ENCODE peak calls at places on chromosomes 4 and X, in five cellular contexts. R is heart right ventricle, J is cardiac fibroblast, C is heart left ventricle, Q is brain microvascular endothelial cell. Y is an unnamed sample.

GRCh38 chr4:11404431-11404830 is 24.3 kb downstream of the HS3ST1 start:
- DNase-seq in R (no peak), J (no peak), C (no peak), Q (no peak), Y (no peak)

GRCh38 chrX:150899191-150899757 is 806 bp upstream of the CD99L2 start:
- DNase-seq in C (peak; percentile 57), R (peak; percentile 7), J (peak; percentile 15), Q (no peak), Y (peak; percentile 28)

GRCh38 chrX:146264763-146265375 is 447.2 kb downstream of the SLITRK2 start:
- DNase-seq in J (no peak), R (no peak), C (no peak), Q (no peak), Y (no peak)

GRCh38 chrX:144275826-144276225 is 392.0 kb downstream of the UBE2NL start:
- DNase-seq in Q (no peak), C (no peak), J (no peak), R (no peak), Y (no peak)

GRCh38 chr4:188988131-188988530 is 848.9 kb downstream of the TRIML1 start:
- DNase-seq in C (no peak), R (no peak), J (no peak), Q (no peak), Y (no peak)

GRCh38 chr4:40976343-40976742 is 226.6 kb downstream of the NSUN7 start:
- DNase-seq in C (no peak), R (peak; percentile 59), J (peak; percentile 78), Q (no peak), Y (peak; percentile 79)

GRCh38 chr4:128810871-128811570 is 1.5 kb downstream of the JADE1 start:
- DNase-seq in J (peak; percentile 73), R (peak; percentile 76), Q (peak; percentile 60), C (peak; percentile 84), Y (peak; percentile 83)

GRCh38 chrX:30283456-30284200 is 25.6 kb downstream of the NR0B1 start:
- DNase-seq in J (peak; percentile 92), Q (peak; percentile 65), C (no peak), R (no peak), Y (peak; percentile 83)

GRCh38 chrX:40170830-40171512 is 73.2 kb upstream of the BCOR start:
- DNase-seq in Q (no peak), J (no peak), R (no peak), C (no peak), Y (no peak)

GRCh38 chrX:153861733-153862300 is 24.2 kb downstream of the L1CAM start:
- DNase-seq in J (no peak), Q (no peak), C (no peak), R (no peak), Y (no peak)

GRCh38 chrX:117992324-117992723 is 124.3 kb downstream of the KLHL13 start:
- DNase-seq in C (no peak), Q (no peak), R (no peak), J (no peak), Y (no peak)

GRCh38 chrX:66728818-66729271 is 90.0 kb upstream of the EDA2R start:
- DNase-seq in J (peak; percentile 79), C (peak; percentile 35), Q (peak; percentile 63), R (peak; percentile 16), Y (peak; percentile 76)

GRCh38 chr4:4480685-4481393 is 61.0 kb downstream of the STX18 start:
- DNase-seq in R (no peak), Q (no peak), C (no peak), J (peak; percentile 37), Y (peak; percentile 65)
- TF ChIP-seq CTCF in R (no peak), Q (peak; percentile 43), C (peak; percentile 40), J (peak; percentile 54), Y (peak; percentile 66)

GRCh38 chr4:88963817-88964216 is 93.2 kb downstream of the FAM13A start:
- DNase-seq in C (no peak), R (no peak), Q (no peak), J (peak; percentile 80), Y (peak; percentile 76)

GRCh38 chr4:88957570-88957969 is 99.4 kb downstream of the FAM13A start:
- DNase-seq in C (no peak), Q (no peak), R (no peak), J (no peak), Y (no peak)

GRCh38 chr4:88958080-88958479 is 98.9 kb downstream of the FAM13A start:
- DNase-seq in Q (no peak), J (no peak), C (no peak), R (no peak), Y (no peak)

GRCh38 chr4:88962430-88962829 is 94.6 kb downstream of the FAM13A start:
- DNase-seq in R (no peak), C (no peak), J (no peak), Q (no peak), Y (no peak)

DNA sequence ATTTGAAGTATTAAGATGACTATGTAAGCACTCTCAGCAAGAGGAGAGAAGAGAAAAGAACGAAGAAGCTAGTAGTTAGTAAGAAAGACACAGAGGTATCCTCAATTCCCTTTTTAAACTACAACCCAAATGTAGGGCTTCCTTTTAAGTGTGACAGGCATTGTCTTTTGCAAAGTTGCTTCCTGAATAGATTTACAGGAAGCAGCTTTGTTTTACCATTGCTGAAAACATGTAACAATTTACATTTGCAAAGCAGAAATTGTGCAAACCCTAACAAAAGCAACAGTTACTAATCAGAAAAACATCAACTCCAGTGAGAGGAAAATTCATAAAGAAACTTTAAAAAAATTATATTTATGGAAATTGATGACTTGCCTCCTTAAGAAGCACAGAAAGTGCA is 96.4 kb downstream of the FAM13A start:
- DNase-seq in R (no peak), C (no peak), Q (no peak), J (peak; percentile 29), Y (no peak)
- H3K4me3 ChIP-seq in R (no peak overlapping the region), C (no peak overlapping the region), Q (no peak overlapping the region), J (no peak overlapping the region), Y (no peak overlapping the region)

GRCh38 chrX:7996851-7997250 is 69.6 kb upstream of the PNPLA4 start:
- DNase-seq in Q (no peak), C (no peak), J (no peak), R (no peak), Y (no peak)

GRCh38 chrX:7993873-7994272 is 66.7 kb upstream of the PNPLA4 start:
- DNase-seq in C (no peak), J (no peak), R (no peak), Q (no peak), Y (peak; percentile 9)

GRCh38 chrX:7996414-7996813 is 69.2 kb upstream of the PNPLA4 start:
- DNase-seq in Q (peak; percentile 32), R (peak; percentile 11), J (peak; percentile 46), C (no peak), Y (peak; percentile 54)
- TF ChIP-seq CTCF in Q (peak; percentile 55), R (peak; percentile 12), J (peak; percentile 14), C (peak; percentile 68), Y (peak; percentile 54)

DNA sequence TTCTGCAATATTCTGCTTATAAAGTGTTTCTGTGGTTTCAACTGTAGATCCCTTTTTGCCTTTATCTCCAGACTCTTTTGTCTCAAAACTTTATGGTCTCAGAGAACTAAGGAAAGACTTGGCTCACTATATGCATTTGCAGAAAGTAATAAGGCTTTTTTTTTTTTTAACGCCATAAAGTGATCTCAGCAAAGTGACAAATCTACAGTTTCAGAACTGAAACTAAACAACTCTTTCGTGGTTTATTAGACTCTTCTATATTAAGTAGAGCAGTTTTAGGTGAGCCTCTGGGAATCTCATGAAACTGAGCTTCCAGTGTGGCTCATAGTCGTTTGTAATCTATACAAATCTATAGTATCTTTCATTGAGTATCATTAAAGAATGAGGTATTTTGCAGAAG is 15.3 kb downstream of the ATP7A start:
- DNase-seq in J (no peak), R (no peak), C (no peak), Q (no peak), Y (no peak)
- H3K4me3 ChIP-seq in J (no peak overlapping the region), R (no peak overlapping the region), C (no peak overlapping the region), Q (no peak overlapping the region), Y (no peak overlapping the region)

GRCh38 chr4:67087897-67088296 is 457.4 kb downstream of the CENPC start:
- DNase-seq in J (peak; percentile 34), R (peak; percentile 7), Q (peak; percentile 12), C (no peak), Y (no peak)
- TF ChIP-seq CTCF in J (peak; percentile 43), R (no peak), Q (peak; percentile 42), C (peak; percentile 51), Y (peak; percentile 25)

DNA sequence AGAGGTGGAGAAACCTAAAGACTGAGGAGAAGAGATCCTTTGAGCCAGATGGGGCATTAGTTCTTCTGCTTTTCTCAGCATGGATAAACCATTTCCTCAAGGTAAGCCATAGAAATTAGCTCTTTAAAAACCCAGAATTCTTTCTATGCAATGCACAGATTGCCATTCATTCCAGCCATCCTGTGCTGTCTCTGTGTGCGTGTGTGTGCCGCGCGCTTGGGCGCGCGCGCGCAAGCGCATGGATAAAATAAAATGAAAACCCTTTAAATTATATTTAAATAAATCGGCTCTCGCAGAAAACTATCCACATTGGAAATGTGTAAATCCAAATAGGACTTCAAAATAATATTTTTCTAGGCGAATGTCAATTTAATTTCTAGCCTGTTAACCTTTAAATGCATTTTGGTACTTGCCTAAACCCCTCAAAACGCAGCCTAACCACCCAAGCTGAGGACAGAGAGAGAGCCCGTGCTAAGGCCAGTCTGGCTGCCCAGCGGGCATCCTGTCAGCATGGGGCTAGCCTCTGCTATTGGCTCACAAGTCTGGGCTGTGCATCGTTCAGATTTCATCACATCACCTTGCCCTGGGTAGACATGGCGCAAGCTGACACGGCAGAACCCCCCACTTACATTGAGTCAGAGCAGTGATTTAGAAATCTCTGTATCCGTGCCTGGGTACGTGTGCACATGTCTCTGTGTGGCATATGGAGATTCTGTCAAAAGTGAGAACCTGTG is 112.9 kb upstream of the VAMP7 start:
- DNase-seq in C (no peak), Q (peak; percentile 13), J (peak; percentile 82), R (no peak), Y (peak; percentile 74)
- H3K4me3 ChIP-seq in C (peak overlapping the region; percentile 63), Q (peak overlapping the region; percentile 55), J (peak overlapping the region; percentile 58), R (peak overlapping the region; percentile 55), Y (peak overlapping the region; percentile 62)

DNA sequence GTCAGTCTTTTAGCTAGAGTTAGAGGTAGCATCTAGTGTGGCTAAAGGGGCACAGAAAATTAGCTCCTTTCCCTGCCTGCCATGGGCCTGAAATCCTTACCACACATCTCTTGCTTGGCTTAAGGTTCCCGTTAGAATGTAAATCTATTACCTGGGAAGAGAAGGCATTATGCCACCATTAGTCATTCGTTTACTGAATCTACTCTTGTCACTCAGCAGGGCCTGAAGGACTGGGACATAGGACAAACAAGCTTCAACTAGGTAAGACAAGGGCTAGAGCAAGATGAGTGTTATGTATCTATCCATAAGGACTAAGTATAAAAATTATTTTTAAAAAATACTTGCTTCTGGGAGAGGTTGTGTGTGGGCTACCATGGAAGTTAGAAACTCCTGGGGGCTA is 112.4 kb downstream of the CT47B1 start:
- DNase-seq in C (no peak), Q (no peak), J (no peak), R (no peak), Y (no peak)
- TF ChIP-seq CTCF in C (no peak), Q (no peak), J (no peak), R (no peak), Y (no peak)

GRCh38 chr4:75555294-75556164 is at the start of gene ODAPH:
- DNase-seq in J (peak; percentile 40), R (no peak), C (no peak), Q (peak; percentile 59), Y (peak; percentile 71)
- H3K4me3 ChIP-seq in J (no peak within 1 kb of the TSS), R (no peak within 1 kb of the TSS), C (no peak within 1 kb of the TSS), Q (no peak within 1 kb of the TSS), Y (no peak within 1 kb of the TSS)

GRCh38 chrX:41333994-41334865 is at the start of gene DDX3X:
- DNase-seq in C (peak; percentile 95), J (peak; percentile 91), R (peak; percentile 84), Q (peak; percentile 87), Y (peak; percentile 90)
- TF ChIP-seq CTCF in C (peak; percentile 20), J (no peak), R (no peak), Q (peak; percentile 37), Y (peak; percentile 36)